ENCODE peak calls at places on chromosomes 12 and 14, in seven cellular contexts. F is sigmoid colon, M is upper lobe of right lung, P is hepatocyte, G is A549, Y is astrocyte, W is heart left ventricle. E is an unnamed sample.

GRCh38 chr14:105881021-105881930 is 354.9 kb downstream of the TMEM121 start:
- DNase-seq in F (peak), M (peak), P (no peak), G (no peak), Y (no peak), W (peak), E (no peak)

GRCh38 chr14:85471156-85471555 is 58.8 kb upstream of the FLRT2 start:
- DNase-seq in F (no peak), M (no peak), P (no peak), G (no peak), Y (peak), W (no peak), E (peak)

GRCh38 chr12:132904718-132905328 is 17.4 kb upstream of the CHFR start:
- DNase-seq in F (peak), M (peak), P (peak), G (no peak), Y (no peak), W (peak), E (peak)

GRCh38 chr12:55931317-55931779 is 386 bp downstream of the DGKA start:
- DNase-seq in F (no peak), M (no peak), P (no peak), G (no peak), Y (no peak), W (no peak), E (peak)

GRCh38 chr12:130711751-130712150 is 4.3 kb downstream of the RIMBP2 start:
- DNase-seq in F (no peak), M (no peak), P (no peak), G (no peak), Y (no peak), W (no peak), E (no peak)

GRCh38 chr12:124512667-124513296 is 54.6 kb downstream of the NCOR2 start:
- DNase-seq in F (peak), M (peak), P (peak), G (peak), Y (peak), W (peak), E (peak)

GRCh38 chr12:116599285-116600122 is 40.3 kb downstream of the MAP1LC3B2 start:
- DNase-seq in F (peak), M (peak), P (peak), G (peak), Y (peak), W (peak), E (peak)

GRCh38 chr12:124700810-124701594 is 133.6 kb upstream of the NCOR2 start:
- DNase-seq in F (no peak), M (peak), P (peak), G (peak), Y (peak), W (peak), E (peak)

GRCh38 chr12:7190268-7191055 is 976 bp downstream of the PEX5 start:
- DNase-seq in F (peak), M (peak), P (peak), G (peak), Y (peak), W (no peak), E (no peak)

GRCh38 chr12:111597731-111598636 is 1.1 kb downstream of the ATXN2 start:
- DNase-seq in F (peak), M (peak), P (peak), G (peak), Y (no peak), W (peak), E (peak)

GRCh38 chr12:111757361-111758119 is 9.2 kb upstream of the ALDH2 start:
- DNase-seq in F (peak), M (peak), P (no peak), G (no peak), Y (peak), W (peak), E (peak)

GRCh38 chr12:108457006-108457733 is 57.9 kb upstream of the FICD start:
- DNase-seq in F (no peak), M (no peak), P (peak), G (peak), Y (peak), W (no peak), E (peak)

GRCh38 chr12:3679831-3680230 is 73.1 kb downstream of the CRACR2A start:
- DNase-seq in F (no peak), M (no peak), P (no peak), G (no peak), Y (no peak), W (no peak), E (no peak)

GRCh38 chr12:3681595-3681921 is 71.4 kb downstream of the CRACR2A start:
- DNase-seq in F (no peak), M (no peak), P (no peak), G (no peak), Y (no peak), W (no peak), E (no peak)

GRCh38 chr12:3677609-3678008 is 75.3 kb downstream of the CRACR2A start:
- DNase-seq in F (no peak), M (no peak), P (no peak), G (no peak), Y (no peak), W (no peak), E (no peak)

GRCh38 chr12:3683670-3684069 is 69.2 kb downstream of the CRACR2A start:
- DNase-seq in F (no peak), M (no peak), P (no peak), G (no peak), Y (peak), W (no peak), E (peak)

DNA sequence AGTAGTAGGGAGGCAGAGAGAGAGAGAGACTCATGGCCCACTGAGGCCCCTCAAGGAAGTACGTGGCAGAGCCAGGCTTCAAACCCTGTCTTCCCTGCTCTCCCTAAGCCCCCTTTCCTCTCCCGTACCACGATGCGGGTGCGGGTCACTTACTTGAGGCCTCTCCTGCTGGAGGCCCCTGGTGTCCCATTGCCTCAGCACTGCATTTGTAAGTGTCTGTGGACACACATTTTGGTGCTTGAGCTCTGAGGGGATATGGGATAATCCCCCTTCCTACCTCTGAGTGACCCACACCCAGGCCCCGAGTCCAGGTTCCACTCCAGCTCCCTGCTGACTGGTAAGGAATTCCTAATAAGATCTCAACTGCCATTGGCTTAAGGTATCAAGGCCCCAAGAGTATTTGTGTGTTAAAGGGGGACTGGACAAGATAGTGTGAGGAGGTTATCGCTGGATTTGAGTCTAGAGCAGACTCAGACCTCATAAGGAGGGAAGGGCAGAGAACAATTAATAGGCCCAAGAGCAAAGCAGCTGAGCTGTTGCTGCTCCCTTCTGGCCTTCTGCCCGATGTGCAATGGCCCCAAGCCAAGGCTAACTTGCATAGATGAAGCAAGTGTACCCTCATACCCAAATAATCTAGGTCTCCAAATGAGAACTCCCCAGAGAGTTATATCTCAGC is 71.9 kb downstream of the CRACR2A start:
- DNase-seq in F (no peak), M (no peak), P (peak), G (no peak), Y (no peak), W (peak), E (peak)
- TF ChIP-seq CTCF in F (no peak), M (no peak), P (peak), G (no peak), Y (no peak), W (peak), E (peak)

GRCh38 chr12:76303989-76304460 is 44.2 kb downstream of the BBS10 start:
- DNase-seq in F (no peak), M (no peak), P (no peak), G (no peak), Y (peak), W (no peak), E (no peak)
- H3K4me3 ChIP-seq in F (no peak), M (no peak), P (no peak), G (no peak), Y (no peak), W (no peak), E (no peak)

GRCh38 chr12:93192878-93193277 is 184.8 kb upstream of the NUDT4 start:
- DNase-seq in F (no peak), M (no peak), P (no peak), G (no peak), Y (no peak), W (no peak), E (no peak)
- TF ChIP-seq CTCF in F (no peak), M (no peak), P (no peak), G (no peak), Y (no peak), W (no peak), E (no peak)

GRCh38 chr12:46801293-46801692 is 24.5 kb downstream of the SLC38A4 start:
- DNase-seq in F (no peak), M (no peak), P (no peak), G (no peak), Y (no peak), W (no peak), E (no peak)
- H3K4me3 ChIP-seq in F (no peak), M (no peak), P (no peak), G (no peak), Y (no peak), W (no peak), E (no peak)